ENCODE peak calls at places on chromosomes 3 and 15, in four cellular contexts. L, F, Z and O are unnamed samples.

GRCh38 chr3:151553873-151554272 is 93.0 kb upstream of the IGSF10 start:
- DNase-seq in L (no peak), F (no peak), Z (no peak), O (no peak)

GRCh38 chr3:170867143-170867542 is 2.9 kb downstream of the RPL22L1 start:
- DNase-seq in L (no peak), F (no peak), Z (no peak), O (no peak)

GRCh38 chr3:48685603-48686511 is at the start of gene NCKIPSD:
- DNase-seq in L (peak), F (peak), Z (peak), O (peak)

GRCh38 chr3:32176989-32177701 is 61.3 kb upstream of the CMTM8 start:
- DNase-seq in L (peak), F (no peak), Z (peak), O (peak)

GRCh38 chr15:85125056-85125661 is 143.5 kb downstream of the PDE8A start:
- DNase-seq in L (no peak), F (no peak), Z (no peak), O (no peak)

GRCh38 chr3:132290833-132291232 is 26.4 kb upstream of the ACP3 start:
- DNase-seq in L (no peak), F (no peak), Z (no peak), O (no peak)

GRCh38 chr15:63872759-63873510 is 39.2 kb upstream of the HERC1 start:
- DNase-seq in L (no peak), F (no peak), Z (no peak), O (no peak)

GRCh38 chr3:9945358-9945757 is 6.8 kb downstream of the PRRT3 start:
- DNase-seq in L (no peak), F (no peak), Z (no peak), O (no peak)

GRCh38 chr3:100720423-100720822 is 11.1 kb downstream of the TFG start:
- DNase-seq in L (no peak), F (no peak), Z (no peak), O (no peak)

GRCh38 chr15:43774062-43774461 is 2.7 kb downstream of the ELL3 start:
- DNase-seq in L (no peak), F (no peak), Z (no peak), O (no peak)

GRCh38 chr3:155934215-155934614 is 63.8 kb downstream of the GMPS start:
- DNase-seq in L (no peak), F (no peak), Z (no peak), O (no peak)

GRCh38 chr3:141109761-141110160 is 58.6 kb downstream of the SPSB4 start:
- DNase-seq in L (no peak), F (no peak), Z (no peak), O (no peak)

GRCh38 chr3:99172736-99173657 is 271.5 kb upstream of the DCBLD2 start:
- DNase-seq in L (no peak), F (peak), Z (peak), O (no peak)

GRCh38 chr3:154143873-154144272 is 22.7 kb downstream of the ARHGEF26 start:
- DNase-seq in L (no peak), F (no peak), Z (no peak), O (no peak)

GRCh38 chr3:102060814-102061213 is 211.5 kb downstream of the NFKBIZ start:
- DNase-seq in L (no peak), F (no peak), Z (no peak), O (no peak)